ENCODE peak calls at places on chromosomes 11 and 22, in seven cellular contexts. One of them, this sample, is unnamed.

GRCh38 chr11:69089258-69089657 is 40.5 kb downstream of the TPCN2 start:
- DNase-seq in K562: no peak
- DNase-seq in H1: no peak
- DNase-seq in GM12878: no peak
- DNase-seq in HepG2: no peak
- DNase-seq in SK-N-SH: no peak
- DNase-seq in HCT116: no peak
- DNase-seq in this sample: no peak

GRCh38 chr22:37018815-37019308 is 385 bp downstream of the TST start:
- DNase-seq in HCT116: no peak
- DNase-seq in GM12878: no peak
- DNase-seq in K562: no peak
- DNase-seq in H1: no peak
- DNase-seq in HepG2: peak; percentile 40
- DNase-seq in SK-N-SH: peak; percentile 68
- DNase-seq in this sample: peak; percentile 20

GRCh38 chr22:23678133-23678532 is 12.7 kb upstream of the RGL4 start:
- DNase-seq in HepG2: no peak
- DNase-seq in GM12878: no peak
- DNase-seq in H1: no peak
- DNase-seq in HCT116: no peak
- DNase-seq in SK-N-SH: no peak
- DNase-seq in K562: no peak
- DNase-seq in this sample: no peak

GRCh38 chr11:10933455-10934292 is 75.8 kb upstream of the ZBED5 start:
- DNase-seq in K562: peak; percentile 85
- DNase-seq in H1: peak; percentile 65
- DNase-seq in HCT116: peak; percentile 85
- DNase-seq in GM12878: peak; percentile 39
- DNase-seq in HepG2: peak; percentile 62
- DNase-seq in SK-N-SH: peak; percentile 78
- DNase-seq in this sample: peak; percentile 93

GRCh38 chr11:71927813-71928738 is at the start of gene XNDC1N:
- DNase-seq in SK-N-SH: peak; percentile 82
- DNase-seq in HepG2: peak; percentile 89
- DNase-seq in H1: no peak
- DNase-seq in K562: peak; percentile 85
- DNase-seq in GM12878: no peak
- DNase-seq in HCT116: peak; percentile 86
- DNase-seq in this sample: peak; percentile 85

GRCh38 chr11:96013459-96014213 is 89.7 kb upstream of the MTMR2 start:
- DNase-seq in HepG2: no peak
- DNase-seq in SK-N-SH: no peak
- DNase-seq in H1: no peak
- DNase-seq in GM12878: no peak
- DNase-seq in HCT116: no peak
- DNase-seq in K562: no peak
- DNase-seq in this sample: no peak

GRCh38 chr22:37176464-37177061 is 11.5 kb downstream of the C1QTNF6 start:
- DNase-seq in SK-N-SH: peak; percentile 79
- DNase-seq in HepG2: no peak
- DNase-seq in HCT116: no peak
- DNase-seq in K562: no peak
- DNase-seq in GM12878: no peak
- DNase-seq in H1: no peak
- DNase-seq in this sample: no peak

GRCh38 chr11:44304091-44305084 is 5.6 kb downstream of the ALX4 start:
- DNase-seq in K562: no peak
- DNase-seq in GM12878: no peak
- DNase-seq in HepG2: no peak
- DNase-seq in H1: no peak
- DNase-seq in HCT116: no peak
- DNase-seq in SK-N-SH: peak; percentile 71
- DNase-seq in this sample: no peak

GRCh38 chr22:27377901-27378300 is 423.7 kb downstream of the MN1 start:
- DNase-seq in GM12878: no peak
- DNase-seq in K562: no peak
- DNase-seq in HepG2: no peak
- DNase-seq in HCT116: no peak
- DNase-seq in SK-N-SH: no peak
- DNase-seq in H1: no peak
- DNase-seq in this sample: no peak

GRCh38 chr11:86069408-86070086 is 663 bp upstream of the PICALM start:
- DNase-seq in HCT116: peak; percentile 54
- DNase-seq in K562: peak; percentile 55
- DNase-seq in H1: peak; percentile 17
- DNase-seq in GM12878: peak; percentile 62
- DNase-seq in SK-N-SH: peak; percentile 22
- DNase-seq in HepG2: peak; percentile 76
- DNase-seq in this sample: no peak

GRCh38 chr11:63802637-63803414 is 10.4 kb upstream of the SPINDOC start:
- DNase-seq in H1: no peak
- DNase-seq in K562: peak; percentile 74
- DNase-seq in HCT116: peak; percentile 72
- DNase-seq in SK-N-SH: no peak
- DNase-seq in HepG2: no peak
- DNase-seq in GM12878: no peak
- DNase-seq in this sample: no peak

GRCh38 chr22:32660292-32660691 is 141.2 kb upstream of the TIMP3 start:
- DNase-seq in HCT116: peak; percentile 37
- DNase-seq in SK-N-SH: peak; percentile 81
- DNase-seq in GM12878: no peak
- DNase-seq in K562: peak; percentile 68
- DNase-seq in HepG2: peak; percentile 78
- DNase-seq in H1: peak; percentile 36
- DNase-seq in this sample: peak; percentile 27

GRCh38 chr11:17633987-17634775 is 85.2 kb upstream of the MYOD1 start:
- DNase-seq in H1: no peak
- DNase-seq in HepG2: no peak
- DNase-seq in K562: no peak
- DNase-seq in GM12878: no peak
- DNase-seq in HCT116: no peak
- DNase-seq in SK-N-SH: no peak
- DNase-seq in this sample: no peak

GRCh38 chr22:19691721-19692341 is 22.5 kb upstream of the SEPTIN5 start:
- DNase-seq in HCT116: peak; percentile 40
- DNase-seq in HepG2: no peak
- DNase-seq in SK-N-SH: no peak
- DNase-seq in GM12878: no peak
- DNase-seq in H1: no peak
- DNase-seq in K562: peak; percentile 92
- DNase-seq in this sample: peak; percentile 71

GRCh38 chr22:24938741-24939341 is 7.7 kb downstream of the LHFPL7 start:
- DNase-seq in K562: peak; percentile 42
- DNase-seq in H1: no peak
- DNase-seq in GM12878: no peak
- DNase-seq in HCT116: no peak
- DNase-seq in HepG2: peak; percentile 49
- DNase-seq in SK-N-SH: peak; percentile 76
- DNase-seq in this sample: peak; percentile 35

GRCh38 chr11:1852885-1853284 is at the start of gene LSP1:
- DNase-seq in SK-N-SH: no peak
- DNase-seq in GM12878: peak; percentile 92
- DNase-seq in H1: no peak
- DNase-seq in HCT116: no peak
- DNase-seq in HepG2: no peak
- DNase-seq in K562: no peak
- DNase-seq in this sample: no peak

GRCh38 chr11:3947084-3947483 is 91.6 kb downstream of the STIM1 start:
- DNase-seq in HepG2: no peak
- DNase-seq in SK-N-SH: no peak
- DNase-seq in GM12878: peak; percentile 76
- DNase-seq in HCT116: no peak
- DNase-seq in H1: no peak
- DNase-seq in K562: no peak
- DNase-seq in this sample: no peak

GRCh38 chr11:3942956-3943497 is 87.6 kb downstream of the STIM1 start:
- DNase-seq in HepG2: peak; percentile 38
- DNase-seq in H1: no peak
- DNase-seq in SK-N-SH: no peak
- DNase-seq in K562: no peak
- DNase-seq in HCT116: no peak
- DNase-seq in GM12878: no peak
- DNase-seq in this sample: no peak

GRCh38 chr11:3942160-3942955 is 86.9 kb downstream of the STIM1 start:
- DNase-seq in HCT116: no peak
- DNase-seq in H1: no peak
- DNase-seq in K562: no peak
- DNase-seq in HepG2: peak; percentile 84
- DNase-seq in SK-N-SH: no peak
- DNase-seq in GM12878: no peak
- DNase-seq in this sample: no peak

GRCh38 chr11:3946445-3947017 is 91.1 kb downstream of the STIM1 start:
- DNase-seq in SK-N-SH: no peak
- DNase-seq in K562: no peak
- DNase-seq in GM12878: no peak
- DNase-seq in HCT116: no peak
- DNase-seq in HepG2: no peak
- DNase-seq in H1: no peak
- DNase-seq in this sample: no peak

GRCh38 chr11:3944198-3944597 is 88.7 kb downstream of the STIM1 start:
- DNase-seq in SK-N-SH: no peak
- DNase-seq in HCT116: no peak
- DNase-seq in GM12878: no peak
- DNase-seq in H1: no peak
- DNase-seq in K562: no peak
- DNase-seq in HepG2: no peak
- DNase-seq in this sample: no peak
- TF ChIP-seq JUND in SK-N-SH: no peak
- TF ChIP-seq JUND in HCT116: no peak
- TF ChIP-seq JUND in GM12878: no peak
- TF ChIP-seq JUND in H1: no peak
- TF ChIP-seq JUND in K562: no peak
- TF ChIP-seq JUND in HepG2: no peak
- TF ChIP-seq JUND in this sample: no peak

GRCh38 chr11:123054301-123055065 is 7.5 kb downstream of the HSPA8 start:
- DNase-seq in SK-N-SH: peak; percentile 75
- DNase-seq in HepG2: peak; percentile 70
- DNase-seq in H1: no peak
- DNase-seq in HCT116: peak; percentile 56
- DNase-seq in K562: peak; percentile 72
- DNase-seq in GM12878: no peak
- DNase-seq in this sample: peak; percentile 67
- TF ChIP-seq JUND in SK-N-SH: peak; percentile 31
- TF ChIP-seq JUND in HepG2: no peak
- TF ChIP-seq JUND in H1: no peak
- TF ChIP-seq JUND in HCT116: no peak
- TF ChIP-seq JUND in K562: no peak
- TF ChIP-seq JUND in GM12878: no peak
- TF ChIP-seq JUND in this sample: peak; percentile 75

GRCh38 chr11:8079111-8079675 is 1.8 kb upstream of the TUB start:
- DNase-seq in H1: no peak
- DNase-seq in HepG2: no peak
- DNase-seq in SK-N-SH: no peak
- DNase-seq in GM12878: no peak
- DNase-seq in HCT116: no peak
- DNase-seq in K562: no peak
- DNase-seq in this sample: no peak

GRCh38 chr11:8080069-8080670 is 841 bp upstream of the TUB start:
- DNase-seq in HepG2: no peak
- DNase-seq in SK-N-SH: no peak
- DNase-seq in HCT116: no peak
- DNase-seq in K562: no peak
- DNase-seq in GM12878: no peak
- DNase-seq in H1: no peak
- DNase-seq in this sample: peak; percentile 23

GRCh38 chr11:8070417-8071101 is 10.5 kb upstream of the TUB start:
- DNase-seq in SK-N-SH: peak; percentile 73
- DNase-seq in K562: peak; percentile 51
- DNase-seq in HCT116: peak; percentile 21
- DNase-seq in GM12878: no peak
- DNase-seq in H1: no peak
- DNase-seq in HepG2: peak; percentile 20
- DNase-seq in this sample: peak; percentile 35

GRCh38 chr11:8071616-8072581 is 9.1 kb upstream of the TUB start:
- DNase-seq in HCT116: no peak
- DNase-seq in GM12878: no peak
- DNase-seq in SK-N-SH: no peak
- DNase-seq in H1: no peak
- DNase-seq in HepG2: no peak
- DNase-seq in K562: no peak
- DNase-seq in this sample: no peak

DNA sequence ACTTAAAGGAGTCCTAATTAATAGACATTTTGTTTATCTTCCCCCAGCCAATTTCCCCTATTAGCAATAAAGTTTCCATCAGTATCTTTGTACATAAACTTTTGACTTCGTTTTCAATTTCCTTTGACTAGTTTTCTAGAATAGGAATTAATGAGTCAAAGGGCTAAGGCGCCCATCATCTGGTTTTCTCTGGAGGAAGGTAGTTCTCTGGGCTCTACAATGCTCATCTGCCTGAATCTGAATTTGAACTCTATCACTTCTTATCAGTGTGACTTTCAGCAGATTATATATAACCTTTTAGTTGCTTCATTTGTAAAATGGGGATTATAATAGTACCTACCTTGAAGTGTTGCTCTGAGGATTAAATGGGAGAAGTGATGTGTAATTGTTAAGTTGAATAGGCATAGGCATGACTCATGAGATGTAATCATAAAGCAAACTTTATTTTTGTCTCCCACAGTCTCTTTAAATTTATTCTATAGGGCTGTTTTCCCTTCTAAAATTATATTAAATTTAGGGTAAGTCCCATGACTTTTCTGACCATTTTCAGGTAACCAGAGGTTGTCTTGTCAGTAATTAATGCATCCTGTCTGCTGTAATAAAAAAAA is 5.8 kb upstream of the TUB start:
- DNase-seq in H1: no peak
- DNase-seq in GM12878: no peak
- DNase-seq in HepG2: no peak
- DNase-seq in K562: no peak
- DNase-seq in HCT116: no peak
- DNase-seq in SK-N-SH: no peak
- DNase-seq in this sample: no peak
- TF ChIP-seq JUND in H1: no peak
- TF ChIP-seq JUND in GM12878: no peak
- TF ChIP-seq JUND in HepG2: no peak
- TF ChIP-seq JUND in K562: no peak
- TF ChIP-seq JUND in HCT116: no peak
- TF ChIP-seq JUND in SK-N-SH: no peak
- TF ChIP-seq JUND in this sample: no peak

GRCh38 chr11:93541884-93542752 is 1.1 kb downstream of the SMCO4 start:
- DNase-seq in GM12878: no peak
- DNase-seq in HepG2: peak; percentile 62
- DNase-seq in SK-N-SH: peak; percentile 62
- DNase-seq in HCT116: no peak
- DNase-seq in H1: peak; percentile 41
- DNase-seq in K562: peak; percentile 76
- DNase-seq in this sample: no peak
- TF ChIP-seq JUND in GM12878: no peak
- TF ChIP-seq JUND in HepG2: peak; percentile 64
- TF ChIP-seq JUND in SK-N-SH: peak; percentile 31
- TF ChIP-seq JUND in HCT116: peak; percentile 26
- TF ChIP-seq JUND in H1: no peak
- TF ChIP-seq JUND in K562: peak; percentile 94
- TF ChIP-seq JUND in this sample: no peak

This sample was measured in T47D.